ENCODE peak calls at places on chromosome 21, in four cellular contexts. B is T-helper 2 cell, S is erythroblast, E is AG09309. T is an unnamed sample.

GRCh38 chr21:31364265-31364945 is 20.3 kb upstream of the TIAM1 start:
- DNase-seq in B (peak), S (no peak), E (no peak), T (no peak)

GRCh38 chr21:40886931-40887330 is 40.0 kb upstream of the DSCAM start:
- DNase-seq in S (no peak), E (no peak), B (no peak), T (no peak)

GRCh38 chr21:37206531-37206930 is 60.6 kb downstream of the VPS26C start:
- DNase-seq in E (no peak), B (no peak), S (no peak), T (no peak)

GRCh38 chr21:42735061-42735460 is 81.6 kb downstream of the PDE9A start:
- DNase-seq in S (no peak), E (no peak), B (no peak), T (no peak)

GRCh38 chr21:31136891-31137290 is 98.6 kb upstream of the KRTAP19-8 start:
- DNase-seq in S (no peak), B (no peak), E (no peak), T (peak)

GRCh38 chr21:25901580-25901979 is 166.8 kb downstream of the GABPA start:
- DNase-seq in E (no peak), S (no peak), B (no peak), T (no peak)

GRCh38 chr21:29649370-29649963 is 290.3 kb downstream of the GRIK1 start:
- DNase-seq in B (no peak), E (no peak), S (no peak), T (peak)

GRCh38 chr21:44710756-44711326 is 531 bp downstream of the TSPEAR start:
- DNase-seq in B (no peak), S (no peak), E (no peak), T (no peak)

GRCh38 chr21:36436829-36437744 is 42.8 kb downstream of the CLDN14 start:
- DNase-seq in B (no peak), E (no peak), S (no peak), T (no peak)

GRCh38 chr21:41483415-41483814 is 24.5 kb downstream of the TMPRSS2 start:
- DNase-seq in S (no peak), E (no peak), B (no peak), T (no peak)

GRCh38 chr21:31706562-31706961 is 25.4 kb downstream of the SCAF4 start:
- DNase-seq in E (no peak), B (no peak), S (no peak), T (no peak)